ENCODE peak calls at places on chromosomes 5 and 9, in five cellular contexts. One of them, this sample, is unnamed.
A peak's percentile ranks its signal among the peaks of the same experiment; 100 is the strongest.

GRCh38 chr5:142978726-142979125 is 208.5 kb downstream of the ARHGAP26 start:
- DNase-seq in omental fat pad: no peak
- DNase-seq in foreskin fibroblast: no peak
- DNase-seq in AG09309: no peak
- DNase-seq in ureter: no peak
- DNase-seq in this sample: no peak

GRCh38 chr9:110095238-110095637 is 112.7 kb downstream of the C9orf152 start:
- DNase-seq in omental fat pad: no peak
- DNase-seq in ureter: no peak
- DNase-seq in AG09309: no peak
- DNase-seq in foreskin fibroblast: peak; percentile 44
- DNase-seq in this sample: no peak

GRCh38 chr9:114430443-114430842 is 42.7 kb upstream of the AKNA start:
- DNase-seq in AG09309: no peak
- DNase-seq in ureter: no peak
- DNase-seq in omental fat pad: no peak
- DNase-seq in foreskin fibroblast: no peak
- DNase-seq in this sample: no peak

GRCh38 chr9:133740891-133741290 is 2.7 kb upstream of the SARDH start:
- DNase-seq in omental fat pad: no peak
- DNase-seq in AG09309: no peak
- DNase-seq in foreskin fibroblast: no peak
- DNase-seq in ureter: peak; percentile 35
- DNase-seq in this sample: no peak

GRCh38 chr9:36424289-36425055 is 24.4 kb upstream of the RNF38 start:
- DNase-seq in ureter: no peak
- DNase-seq in AG09309: no peak
- DNase-seq in omental fat pad: no peak
- DNase-seq in foreskin fibroblast: no peak
- DNase-seq in this sample: no peak

GRCh38 chr5:38800515-38800914 is 45.3 kb upstream of the OSMR start:
- DNase-seq in ureter: no peak
- DNase-seq in foreskin fibroblast: peak; percentile 59
- DNase-seq in AG09309: no peak
- DNase-seq in omental fat pad: no peak
- DNase-seq in this sample: no peak

GRCh38 chr9:131744171-131744714 is 4.4 kb upstream of the RAPGEF1 start:
- DNase-seq in omental fat pad: no peak
- DNase-seq in AG09309: no peak
- DNase-seq in foreskin fibroblast: no peak
- DNase-seq in ureter: no peak
- DNase-seq in this sample: peak; percentile 36

GRCh38 chr9:92223758-92224157 is 69.7 kb downstream of the IARS1 start:
- DNase-seq in omental fat pad: no peak
- DNase-seq in AG09309: no peak
- DNase-seq in foreskin fibroblast: no peak
- DNase-seq in ureter: no peak
- DNase-seq in this sample: no peak

GRCh38 chr9:118962426-118962825 is 406.8 kb downstream of the BRINP1 start:
- DNase-seq in AG09309: no peak
- DNase-seq in omental fat pad: no peak
- DNase-seq in foreskin fibroblast: no peak
- DNase-seq in ureter: no peak
- DNase-seq in this sample: no peak

GRCh38 chr5:176619203-176619568 is 9.2 kb upstream of the GPRIN1 start:
- DNase-seq in AG09309: no peak
- DNase-seq in omental fat pad: no peak
- DNase-seq in ureter: no peak
- DNase-seq in foreskin fibroblast: peak; percentile 97
- DNase-seq in this sample: peak; percentile 91

GRCh38 chr5:108148715-108149139 is 233.2 kb downstream of the FBXL17 start:
- DNase-seq in foreskin fibroblast: peak; percentile 30
- DNase-seq in omental fat pad: no peak
- DNase-seq in ureter: no peak
- DNase-seq in AG09309: peak; percentile 25
- DNase-seq in this sample: no peak

GRCh38 chr5:94693043-94693822 is 74.8 kb downstream of the SLF1 start:
- DNase-seq in ureter: no peak
- DNase-seq in foreskin fibroblast: peak; percentile 90
- DNase-seq in AG09309: peak; percentile 84
- DNase-seq in omental fat pad: no peak
- DNase-seq in this sample: no peak

GRCh38 chr9:18075253-18075977 is 398.5 kb upstream of the ADAMTSL1 start:
- DNase-seq in AG09309: no peak
- DNase-seq in ureter: no peak
- DNase-seq in foreskin fibroblast: no peak
- DNase-seq in omental fat pad: no peak
- DNase-seq in this sample: no peak

GRCh38 chr9:128275198-128276007 is at the start of gene GOLGA2:
- DNase-seq in omental fat pad: no peak
- DNase-seq in foreskin fibroblast: peak; percentile 63
- DNase-seq in ureter: peak; percentile 62
- DNase-seq in AG09309: no peak
- DNase-seq in this sample: no peak

GRCh38 chr9:27108981-27109541 is at the start of gene TEK:
- DNase-seq in AG09309: no peak
- DNase-seq in ureter: no peak
- DNase-seq in foreskin fibroblast: no peak
- DNase-seq in omental fat pad: no peak
- DNase-seq in this sample: no peak

GRCh38 chr5:159317849-159318248 is 12.4 kb downstream of the IL12B start:
- DNase-seq in omental fat pad: no peak
- DNase-seq in AG09309: no peak
- DNase-seq in foreskin fibroblast: no peak
- DNase-seq in ureter: no peak
- DNase-seq in this sample: no peak